ENCODE peak calls at places on chromosome 16, in four cellular contexts. G, B, E and M are unnamed samples.

GRCh38 chr16:57147381-57148191 is 38.3 kb downstream of the PSME3IP1 start:
- DNase-seq in E (no peak), B (peak), G (peak), M (no peak)

GRCh38 chr16:66141885-66142284 is 224.6 kb upstream of the CDH5 start:
- DNase-seq in B (no peak), E (no peak), G (no peak), M (no peak)

GRCh38 chr16:30887927-30888326 is 6.0 kb downstream of the BCL7C start:
- DNase-seq in E (no peak), B (no peak), G (no peak), M (no peak)

GRCh38 chr16:24382929-24383328 is 126.8 kb downstream of the CACNG3 start:
- DNase-seq in G (no peak), E (no peak), B (no peak), M (no peak)

GRCh38 chr16:76222087-76222486 is 55.1 kb upstream of the CNTNAP4 start:
- DNase-seq in G (no peak), B (no peak), E (no peak), M (no peak)

GRCh38 chr16:61681673-61682072 is 354.6 kb downstream of the CDH8 start:
- DNase-seq in B (no peak), E (no peak), G (no peak), M (no peak)

GRCh38 chr16:83390759-83391158 is 417.0 kb upstream of the HSBP1 start:
- DNase-seq in G (peak), B (no peak), E (no peak), M (no peak)

GRCh38 chr16:23534868-23535860 is 22.0 kb downstream of the EARS2 start:
- DNase-seq in G (no peak), E (no peak), B (no peak), M (no peak)

GRCh38 chr16:19410435-19411153 is 7.1 kb upstream of the TMC5 start:
- DNase-seq in B (peak), E (no peak), G (no peak), M (no peak)

GRCh38 chr16:31708348-31708747 is 165.3 kb upstream of the ZNF267 start:
- DNase-seq in B (no peak), E (no peak), G (no peak), M (peak)

GRCh38 chr16:86946396-86946795 is 368.0 kb downstream of the FOXL1 start:
- DNase-seq in G (no peak), B (peak), E (no peak), M (no peak)

GRCh38 chr16:54503011-54503410 is 216.4 kb upstream of the IRX3 start:
- DNase-seq in G (peak), E (no peak), B (no peak), M (peak)

GRCh38 chr16:24198807-24199533 is 57.2 kb upstream of the CACNG3 start:
- DNase-seq in E (no peak), B (no peak), G (no peak), M (no peak)

GRCh38 chr16:85029413-85029794 is 1.8 kb downstream of the KIAA0513 start:
- DNase-seq in B (no peak), E (peak), G (no peak), M (no peak)

DNA sequence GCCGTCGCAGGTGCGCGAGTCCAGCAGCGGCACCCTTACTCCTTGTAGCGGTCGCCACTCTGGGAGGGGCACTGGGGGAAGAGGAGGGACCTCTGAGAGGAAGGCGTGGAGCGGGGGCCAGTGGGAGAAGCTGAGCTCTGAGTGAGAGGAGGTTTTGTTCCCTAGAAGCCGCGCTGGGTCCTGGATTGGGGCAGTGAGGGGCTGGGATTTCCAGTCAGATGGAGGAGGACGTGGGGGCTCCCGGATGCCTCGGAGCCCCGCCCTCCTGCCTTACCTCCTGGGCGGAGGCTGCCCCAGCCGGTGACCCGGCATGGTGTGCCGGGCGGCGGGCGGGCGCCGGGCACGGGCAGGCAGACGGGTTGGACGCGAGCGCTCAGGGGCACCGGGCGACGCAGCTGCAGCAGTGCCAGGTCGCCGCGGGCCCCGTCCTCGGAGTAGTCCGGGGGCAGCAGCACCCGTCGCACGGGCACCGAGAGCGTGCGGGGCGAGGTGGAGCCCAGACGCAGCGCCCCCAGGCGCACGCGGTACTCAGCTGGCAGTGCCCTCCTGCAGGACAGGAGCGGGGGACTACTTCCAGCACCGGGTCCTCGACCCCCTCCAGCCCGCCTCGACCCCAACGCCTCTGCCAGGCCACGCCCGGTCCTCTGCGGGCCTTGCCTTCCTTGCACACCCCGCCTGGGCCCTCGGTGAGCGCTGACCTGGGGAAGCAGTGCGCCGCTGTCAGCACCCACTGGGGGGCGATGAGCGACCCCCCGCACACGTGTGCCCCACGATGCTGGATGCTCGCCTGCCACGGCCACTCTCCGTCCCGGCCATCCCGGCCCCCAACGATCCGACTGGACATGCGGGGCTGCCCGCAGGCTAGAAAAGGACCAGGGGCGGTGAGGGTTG is 2.0 kb downstream of the PRSS33 start:
- DNase-seq in E (no peak), B (peak), G (no peak), M (no peak)
- H3K4me3 ChIP-seq in E (no peak), B (no peak), G (no peak), M (no peak)

DNA sequence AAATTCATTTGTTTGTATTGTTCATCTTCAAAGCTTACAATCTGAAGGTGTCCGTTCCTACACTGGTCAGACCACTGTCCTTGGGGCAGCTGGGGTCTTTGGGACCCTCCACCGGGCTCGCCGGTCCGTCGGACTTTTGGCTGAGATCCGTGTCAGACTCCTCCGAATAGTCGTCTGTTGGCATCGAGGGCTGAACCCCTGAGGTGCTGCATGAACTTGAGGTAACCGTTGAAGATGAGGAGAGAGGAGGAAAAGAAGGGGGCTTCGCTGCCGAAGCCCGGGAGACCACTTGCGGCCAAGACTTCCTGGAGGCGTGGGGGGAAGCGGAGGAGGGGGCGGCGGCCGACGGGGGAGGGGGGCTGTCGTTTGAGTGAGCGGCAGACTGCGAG is 260.8 kb downstream of the ZFHX3 start:
- DNase-seq in G (no peak), E (no peak), B (no peak), M (no peak)
- H3K4me3 ChIP-seq in G (peak), E (peak), B (peak), M (peak)

DNA sequence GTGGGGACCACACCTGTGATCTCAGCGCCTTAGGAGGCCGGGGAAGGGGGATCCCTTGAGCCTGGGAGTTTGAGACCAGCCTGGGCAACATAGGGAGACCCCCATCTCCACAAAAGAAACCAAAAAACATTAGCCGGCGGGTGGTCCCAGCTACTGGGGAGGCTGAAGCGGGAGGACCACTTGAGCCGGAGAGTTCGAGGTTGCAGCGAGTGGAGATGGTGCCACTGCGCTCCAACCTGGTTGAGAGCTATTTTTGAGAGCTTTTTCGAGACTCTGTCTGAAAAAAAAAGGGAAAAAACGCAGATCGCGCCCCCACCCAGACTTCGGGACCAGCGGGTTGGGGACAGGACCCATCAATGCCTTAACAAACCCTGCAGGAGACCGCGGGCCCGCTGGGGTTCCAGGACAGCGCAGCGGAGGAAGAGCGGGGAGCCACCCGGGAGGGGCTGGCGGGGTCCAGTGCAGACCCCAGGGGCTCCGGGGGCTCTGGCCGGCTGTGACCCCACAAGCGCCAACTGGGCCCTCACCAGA is 762 bp upstream of the BAIAP3 start:
- DNase-seq in G (no peak), B (no peak), E (no peak), M (no peak)
- H3K4me3 ChIP-seq in G (no peak), B (no peak), E (no peak), M (no peak)

DNA sequence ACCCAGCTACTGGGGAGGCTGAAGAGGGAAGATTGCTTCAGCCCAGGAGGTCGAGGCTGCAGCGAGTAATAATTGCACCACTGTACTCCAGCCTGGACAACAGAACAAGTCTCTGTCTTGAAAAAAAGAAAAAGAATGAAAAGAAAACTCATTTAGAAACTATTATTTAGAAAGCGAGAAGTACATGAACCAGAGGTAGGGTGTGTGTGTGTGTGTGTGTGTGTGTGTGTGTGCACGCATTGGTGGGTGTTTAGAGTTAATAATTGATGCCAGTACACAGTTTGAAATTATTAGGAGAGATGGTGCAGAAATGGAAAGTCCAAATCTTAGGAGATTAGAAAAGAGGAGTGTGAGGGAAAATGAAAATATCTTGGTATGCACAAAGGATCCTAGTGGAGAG is 106.6 kb downstream of the MRTFB start:
- DNase-seq in G (no peak), E (no peak), B (no peak), M (no peak)
- H3K4me3 ChIP-seq in G (no peak), E (no peak), B (no peak), M (no peak)

DNA sequence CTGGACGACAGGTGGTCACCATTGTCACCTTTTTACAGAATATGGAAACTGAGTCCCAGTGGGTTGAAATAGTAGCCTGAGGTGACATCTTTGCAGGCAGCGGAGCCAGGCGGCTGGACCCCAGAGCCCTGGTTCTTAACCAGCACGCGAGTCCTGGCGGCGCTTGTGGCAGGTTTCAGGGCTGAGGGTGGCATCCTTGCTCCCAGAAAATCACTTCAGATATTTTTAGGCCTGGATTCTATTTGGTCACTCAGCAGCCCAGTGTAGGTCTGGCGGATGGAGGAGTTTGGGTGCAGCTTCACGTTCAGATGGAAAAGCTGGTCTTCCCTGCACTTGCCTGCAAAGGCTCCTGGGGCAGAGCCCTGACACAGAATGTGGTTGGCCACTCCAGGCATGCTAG is 354.0 kb downstream of the SNX29 start:
- DNase-seq in G (no peak), B (no peak), E (no peak), M (no peak)
- H3K4me3 ChIP-seq in G (no peak), B (no peak), E (no peak), M (no peak)

GRCh38 chr16:81003610-81004460 is 2.9 kb downstream of the CMC2 start:
- DNase-seq in E (peak), G (peak), B (no peak), M (no peak)
- H3K4me3 ChIP-seq in E (peak), G (no peak), B (no peak), M (no peak)

GRCh38 chr16:49773534-49774486 is 82.1 kb downstream of the ZNF423 start:
- DNase-seq in G (no peak), E (no peak), B (no peak), M (no peak)
- H3K4me3 ChIP-seq in G (no peak), E (no peak), B (no peak), M (no peak)

GRCh38 chr16:11049396-11050059 is 105.2 kb downstream of the CLEC16A start:
- DNase-seq in B (no peak), G (no peak), E (no peak), M (no peak)

GRCh38 chr16:11052080-11052808 is 107.9 kb downstream of the CLEC16A start:
- DNase-seq in E (peak), G (no peak), B (no peak), M (peak)

GRCh38 chr16:11050536-11050935 is 106.2 kb downstream of the CLEC16A start:
- DNase-seq in B (no peak), G (no peak), E (no peak), M (no peak)

GRCh38 chr16:11050954-11051353 is 106.6 kb downstream of the CLEC16A start:
- DNase-seq in B (no peak), E (no peak), G (no peak), M (no peak)

DNA sequence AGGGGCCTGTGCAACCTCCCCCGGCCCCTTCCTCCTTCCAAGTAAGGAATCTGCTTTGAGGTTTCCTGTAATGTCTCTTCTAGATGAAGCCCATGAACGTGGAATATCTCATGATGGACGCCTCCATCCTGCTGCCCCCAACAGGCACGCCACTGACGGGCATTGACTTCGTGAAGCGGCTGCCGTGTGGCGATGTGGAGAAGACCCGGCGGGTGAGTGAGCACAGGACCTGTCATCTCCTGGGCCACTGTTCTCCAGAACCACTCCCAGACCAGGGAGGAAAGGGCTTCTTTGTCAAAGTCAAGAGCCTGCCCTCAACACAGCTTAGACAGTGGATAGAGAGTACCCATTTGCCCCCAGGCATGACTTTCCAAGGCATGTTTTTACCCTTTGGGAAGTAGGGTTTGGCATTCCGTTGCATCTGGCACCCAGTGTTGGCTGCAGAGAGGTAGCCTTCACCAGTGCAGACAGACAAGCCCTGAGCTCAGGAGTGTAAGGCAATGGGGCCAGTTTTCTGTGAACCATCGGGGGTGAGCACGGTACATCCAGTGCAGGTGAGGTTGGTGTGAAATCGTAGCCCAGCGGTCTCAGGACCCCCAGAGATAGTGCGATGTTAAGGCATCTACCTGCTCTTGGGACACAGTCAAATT is 107.2 kb downstream of the CLEC16A start:
- DNase-seq in E (no peak), G (no peak), B (no peak), M (no peak)
- H3K4me3 ChIP-seq in E (peak), G (no peak), B (no peak), M (no peak)

GRCh38 chr16:59214455-59214854 is 480.3 kb upstream of the GOT2 start:
- DNase-seq in B (no peak), G (no peak), E (no peak), M (no peak)

GRCh38 chr16:59213952-59214351 is 479.8 kb upstream of the GOT2 start:
- DNase-seq in B (no peak), G (no peak), E (no peak), M (no peak)

GRCh38 chr16:59205403-59205802 is 471.3 kb upstream of the GOT2 start:
- DNase-seq in G (no peak), B (no peak), E (no peak), M (no peak)

GRCh38 chr16:59212492-59213024 is 478.4 kb upstream of the GOT2 start:
- DNase-seq in B (no peak), E (no peak), G (no peak), M (no peak)

DNA sequence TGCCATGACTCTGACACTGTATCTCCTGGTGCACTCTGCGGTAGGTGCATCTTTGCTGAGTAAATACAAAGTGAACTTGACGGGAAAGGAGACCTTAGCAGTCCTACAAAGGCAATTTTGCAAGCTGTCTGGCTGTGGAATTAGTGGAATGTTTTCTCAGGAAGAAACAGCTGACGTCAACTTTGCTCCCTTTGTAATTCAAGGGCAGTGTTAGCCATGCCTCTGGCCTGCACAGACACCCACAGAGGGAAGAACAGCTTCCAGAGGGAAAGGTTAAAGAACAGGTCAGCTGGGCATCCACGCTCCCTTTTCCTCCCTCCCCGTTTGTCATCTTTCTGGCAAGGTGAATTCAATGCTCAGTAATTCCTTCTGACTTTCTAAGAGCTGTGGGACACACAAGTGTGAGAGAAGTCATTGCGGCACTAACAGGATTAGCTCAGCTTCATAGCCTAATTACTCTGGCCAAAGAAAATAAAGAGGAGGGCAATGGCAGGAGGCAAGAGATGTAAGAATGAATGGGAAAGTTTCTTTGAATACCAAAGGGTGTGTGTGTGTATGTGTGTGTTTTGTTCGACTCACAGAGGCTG is 476.9 kb upstream of the GOT2 start:
- DNase-seq in G (peak), E (no peak), B (no peak), M (no peak)
- H3K4me3 ChIP-seq in G (no peak), E (no peak), B (no peak), M (no peak)